ENCODE peak calls at places on chromosomes 5 and 9, in eight cellular contexts. X is SW480, F is T-helper 1 cell, T is heart right ventricle, S is SHP77, D is HuH-7, L is NCI-H510A treated with DMSO at 0.1 percent for 48 hours, R is RPMI7951. Y is an unnamed sample.

GRCh38 chr5:168683247-168683926 is 104.2 kb upstream of the PANK3 start:
- DNase-seq in R (no peak), S (no peak), F (peak), L (no peak), D (no peak), T (no peak), X (no peak), Y (no peak)

GRCh38 chr9:13267743-13268142 is 11.7 kb downstream of the MPDZ start:
- DNase-seq in S (no peak), X (no peak), F (no peak), D (no peak), L (no peak), T (no peak), R (peak), Y (peak)

GRCh38 chr9:99112750-99113417 is 8.0 kb downstream of the TGFBR1 start:
- DNase-seq in S (no peak), X (peak), D (no peak), L (no peak), R (no peak), F (peak), T (no peak), Y (no peak)

GRCh38 chr5:172438304-172438652 is 16.0 kb downstream of the SH3PXD2B start:
- DNase-seq in T (no peak), D (no peak), X (no peak), S (no peak), L (no peak), F (no peak), R (no peak), Y (peak)

GRCh38 chr5:14109771-14110170 is 33.4 kb upstream of the TRIO start:
- DNase-seq in L (no peak), D (no peak), T (no peak), R (peak), S (no peak), F (no peak), X (no peak), Y (no peak)

GRCh38 chr9:33795281-33795680 is at the start of gene PRSS3:
- DNase-seq in L (no peak), D (no peak), R (no peak), F (no peak), T (no peak), S (no peak), X (peak), Y (no peak)

GRCh38 chr5:55350754-55351153 is 43.0 kb downstream of the MTREX start:
- DNase-seq in S (no peak), L (no peak), R (no peak), D (no peak), F (no peak), T (no peak), X (no peak), Y (no peak)

GRCh38 chr5:174404848-174405247 is 319.5 kb upstream of the MSX2 start:
- DNase-seq in T (no peak), L (no peak), F (no peak), S (no peak), D (no peak), X (no peak), R (no peak), Y (no peak)

GRCh38 chr9:34170252-34170915 is 8.5 kb upstream of the UBAP1 start:
- DNase-seq in L (no peak), R (no peak), D (no peak), F (no peak), S (no peak), X (no peak), T (no peak), Y (no peak)